ENCODE peak calls at places on chromosome 19, in five cellular contexts. I is SK-N-MC; P is CD8-positive, alpha-beta T cell; X is IMR-90; Y is PC-9. F is an unnamed sample.

GRCh38 chr19:55642153-55643002 is 1.1 kb upstream of the ZNF581 start:
- DNase-seq in X (no peak), P (peak), Y (no peak), I (no peak), F (no peak)

GRCh38 chr19:17001603-17002183 is 24.9 kb downstream of the CPAMD8 start:
- DNase-seq in P (peak), I (no peak), X (no peak), Y (no peak), F (no peak)

GRCh38 chr19:11203194-11204075 is 6.1 kb upstream of the KANK2 start:
- DNase-seq in Y (peak), P (peak), X (peak), I (no peak), F (peak)

GRCh38 chr19:38424272-38424671 is 1.7 kb downstream of the RASGRP4 start:
- DNase-seq in X (no peak), Y (no peak), I (no peak), P (no peak), F (no peak)

GRCh38 chr19:55537741-55538111 is 793 bp upstream of the SBK2 start:
- DNase-seq in X (peak), P (no peak), I (no peak), Y (no peak), F (no peak)

GRCh38 chr19:29086182-29086581 is 126.8 kb downstream of the UQCRFS1 start:
- DNase-seq in I (no peak), X (no peak), P (no peak), Y (no peak), F (no peak)

GRCh38 chr19:38686530-38686888 is 39.1 kb downstream of the ACTN4 start:
- DNase-seq in I (no peak), Y (no peak), X (no peak), P (no peak), F (no peak)

GRCh38 chr19:9799162-9799561 is 19.7 kb downstream of the FBXL12 start:
- DNase-seq in P (no peak), Y (no peak), X (no peak), I (no peak), F (no peak)

GRCh38 chr19:11265785-11266236 is 3.5 kb upstream of the DOCK6 start:
- DNase-seq in Y (peak), I (no peak), P (no peak), X (no peak), F (no peak)

GRCh38 chr19:441213-441823 is 19.5 kb downstream of the SHC2 start:
- DNase-seq in P (no peak), Y (no peak), X (no peak), I (no peak), F (no peak)

DNA sequence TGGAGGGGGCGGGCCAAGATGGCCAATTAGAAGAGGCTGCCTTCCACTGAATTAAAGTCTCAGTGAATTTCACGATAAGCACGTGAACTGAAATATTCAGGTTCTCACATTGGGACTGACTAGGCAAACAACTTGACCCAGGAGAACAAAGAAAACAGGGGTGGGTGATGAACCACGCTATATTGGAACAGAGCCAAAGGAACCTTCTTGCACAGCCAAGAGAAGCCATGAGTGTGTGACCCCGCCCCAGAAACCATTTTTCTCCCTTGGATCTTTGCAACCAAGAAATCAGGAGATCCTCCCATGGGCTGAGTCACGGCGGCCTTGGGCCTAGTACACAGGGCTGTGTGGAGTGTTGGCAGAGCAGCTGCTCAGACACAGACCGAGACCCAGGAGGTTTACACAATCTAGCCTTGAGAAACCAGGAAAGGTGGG is 36.8 kb downstream of the ERICH4 start:
- DNase-seq in I (no peak), Y (no peak), P (no peak), X (no peak), F (no peak)
- H3K4me3 ChIP-seq in I (no peak), Y (no peak), P (no peak), X (no peak), F (no peak)

DNA sequence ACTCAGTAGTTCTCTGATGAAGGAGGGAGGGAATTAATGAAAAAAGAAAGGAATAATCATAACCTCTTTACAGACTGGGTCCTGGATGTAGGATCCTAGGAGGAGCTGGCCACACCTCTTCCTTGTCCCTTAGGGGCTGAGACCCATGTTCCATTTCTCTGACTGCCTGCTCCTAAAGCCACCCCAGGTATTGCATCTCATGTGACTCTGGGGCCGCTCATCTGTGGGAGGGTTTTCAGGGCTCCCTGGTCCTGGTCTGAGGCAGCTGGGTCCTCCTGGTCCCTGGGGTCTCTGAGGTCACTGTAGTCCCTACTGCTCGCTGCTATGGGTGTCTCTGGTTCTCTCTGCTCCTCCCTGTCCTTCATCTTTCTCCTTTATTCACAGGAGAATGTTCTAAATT is 2.9 kb downstream of the CEACAM21 start:
- DNase-seq in X (no peak), I (no peak), Y (no peak), P (no peak), F (no peak)
- H3K27ac ChIP-seq in X (no peak), I (no peak), Y (no peak), P (no peak), F (no peak)

GRCh38 chr19:53068199-53068598 is 23.7 kb downstream of the ERVV-2 start:
- DNase-seq in P (no peak), Y (no peak), X (no peak), I (no peak), F (no peak)
- H3K4me3 ChIP-seq in P (peak), Y (peak), X (no peak), I (no peak), F (no peak)

DNA sequence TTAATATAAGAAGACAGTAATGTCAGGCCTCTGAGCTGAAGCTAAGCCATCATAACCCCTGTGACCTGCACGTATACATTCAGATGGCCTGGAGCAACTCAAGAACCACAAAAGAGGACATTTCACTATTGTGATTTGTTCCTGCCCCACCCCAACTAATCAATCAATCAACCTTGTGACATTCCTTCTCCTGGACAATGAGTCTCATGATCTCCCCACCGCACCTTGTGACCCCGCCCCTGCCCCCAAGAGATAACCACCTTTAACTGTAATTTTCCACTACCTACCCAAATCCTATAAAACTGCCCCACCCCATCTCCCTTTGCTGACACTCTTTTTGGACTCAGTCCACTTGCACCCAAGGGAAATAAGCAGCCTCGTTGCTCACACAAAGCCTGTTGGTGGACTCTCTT is 14.1 kb downstream of the CD70 start:
- DNase-seq in I (no peak), Y (peak), P (no peak), X (no peak), F (no peak)
- H3K27ac ChIP-seq in I (no peak), Y (peak), P (no peak), X (no peak), F (peak)

DNA sequence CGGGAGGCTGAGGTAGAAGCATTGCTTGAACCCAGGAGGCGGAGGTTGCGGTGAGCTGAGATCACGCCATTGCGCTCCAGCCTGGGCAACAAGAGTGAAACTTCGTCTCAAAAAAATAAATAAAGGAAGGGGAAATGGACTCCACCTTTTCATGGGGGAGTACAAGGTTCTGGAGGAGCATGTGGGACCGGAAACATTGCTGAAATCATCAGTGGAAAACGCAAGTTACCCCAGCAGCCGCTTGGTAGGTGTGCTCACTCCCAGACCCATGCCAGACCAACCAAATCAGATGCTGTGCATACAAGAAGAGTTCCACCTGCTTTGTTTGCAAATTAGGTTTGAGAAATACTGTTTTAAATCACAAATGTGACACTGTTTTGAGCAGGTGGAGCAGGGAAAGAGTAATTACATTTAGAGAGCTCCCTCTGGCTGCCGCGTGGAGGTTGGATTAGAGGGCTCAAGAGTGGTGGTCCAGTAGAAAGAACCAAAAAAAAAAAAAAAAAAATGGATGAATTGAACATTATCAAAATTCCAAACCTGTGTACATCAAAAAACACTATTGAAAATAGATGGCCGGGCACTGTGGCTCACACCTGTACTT is 4.9 kb downstream of the ERICH4 start:
- DNase-seq in I (no peak), P (no peak), Y (no peak), X (no peak), F (no peak)
- H3K4me3 ChIP-seq in I (no peak), P (no peak), Y (no peak), X (no peak), F (no peak)

GRCh38 chr19:35138305-35138799 is 272 bp upstream of the FXYD1 start:
- DNase-seq in X (no peak), P (no peak), Y (no peak), I (no peak), F (no peak)

GRCh38 chr19:35139618-35139943 is 957 bp downstream of the FXYD1 start:
- DNase-seq in Y (no peak), I (no peak), X (no peak), P (no peak), F (no peak)

GRCh38 chr19:35141627-35142401 is 1.2 kb upstream of the FXYD7 start:
- DNase-seq in P (no peak), I (no peak), Y (no peak), X (no peak), F (no peak)

GRCh38 chr19:35140898-35141626 is 2.0 kb upstream of the FXYD7 start:
- DNase-seq in I (no peak), X (peak), Y (peak), P (peak), F (peak)

DNA sequence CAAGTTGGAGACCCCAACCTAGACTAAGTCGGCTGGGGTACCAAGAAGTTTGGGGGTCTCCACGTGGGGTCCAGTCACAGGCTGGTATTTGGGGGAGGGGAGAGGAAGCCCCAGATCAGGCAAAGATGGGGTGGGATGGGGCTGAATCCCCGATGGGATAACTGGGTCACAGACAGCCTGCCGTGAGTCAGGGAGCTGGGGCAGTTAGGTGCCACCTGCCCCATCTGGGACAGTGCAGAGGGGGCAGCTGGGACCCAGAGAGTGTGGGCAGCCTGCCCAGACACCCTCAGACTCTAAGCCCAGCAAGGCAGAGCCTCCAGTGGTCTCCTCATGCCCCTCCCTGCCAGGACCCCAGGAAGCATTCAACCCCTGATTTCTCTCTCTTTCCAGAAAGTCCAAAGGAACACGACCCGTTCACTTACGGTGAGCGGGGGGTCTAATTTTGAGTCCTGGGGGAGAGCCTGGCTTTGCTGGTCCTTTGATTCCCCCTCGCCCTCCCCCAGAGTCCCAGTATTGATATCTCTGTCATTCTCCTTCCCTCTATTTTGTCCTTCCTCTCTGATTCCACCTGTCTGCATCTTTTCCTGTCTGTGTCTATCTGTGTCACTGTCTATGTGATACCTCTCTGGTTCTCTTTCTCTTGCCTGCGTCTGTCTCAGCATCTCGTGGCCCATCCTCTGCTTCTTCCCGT is 1.7 kb downstream of the FXYD1 start:
- DNase-seq in I (no peak), P (no peak), X (no peak), Y (no peak), F (no peak)
- H3K27ac ChIP-seq in I (no peak), P (no peak), X (no peak), Y (no peak), F (no peak)

GRCh38 chr19:1468274-1469199 is 10.5 kb downstream of the C19orf25 start:
- DNase-seq in X (peak), P (no peak), I (no peak), Y (no peak), F (no peak)
- H3K4me3 ChIP-seq in X (no peak), P (peak), I (peak), Y (no peak), F (peak)

GRCh38 chr19:49860716-49861100 is 6.7 kb downstream of the PNKP start:
- DNase-seq in P (no peak), I (no peak), Y (no peak), X (no peak), F (no peak)

GRCh38 chr19:49859838-49860715 is 7.3 kb downstream of the PNKP start:
- DNase-seq in X (no peak), I (no peak), Y (no peak), P (no peak), F (no peak)

GRCh38 chr19:49862411-49863253 is 4.7 kb downstream of the PNKP start:
- DNase-seq in I (no peak), Y (no peak), X (no peak), P (no peak), F (no peak)

GRCh38 chr19:49861541-49862410 is 5.6 kb downstream of the PNKP start:
- DNase-seq in P (no peak), Y (no peak), X (no peak), I (no peak), F (no peak)

DNA sequence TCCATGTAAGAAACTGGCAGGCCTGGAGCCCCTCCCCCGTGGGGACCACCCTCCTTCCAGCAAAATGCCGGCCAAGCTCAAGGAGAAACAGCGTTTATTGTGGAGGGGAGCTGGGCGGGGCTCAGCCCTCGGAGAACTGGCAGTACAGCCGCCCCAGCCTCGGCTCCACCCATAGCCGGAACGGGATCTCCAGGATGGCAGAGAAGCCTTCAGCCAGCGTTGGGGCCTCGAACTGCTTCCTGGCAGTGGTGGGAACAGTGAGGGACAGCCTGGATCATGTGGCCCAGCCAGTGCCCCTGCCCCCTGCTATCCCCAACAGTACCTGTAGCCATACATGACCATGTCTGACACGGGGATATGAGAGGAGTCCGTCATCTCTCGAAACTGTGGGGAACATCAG is 6.2 kb downstream of the PNKP start:
- DNase-seq in I (no peak), X (no peak), Y (no peak), P (no peak), F (no peak)
- H3K27ac ChIP-seq in I (peak), X (no peak), Y (no peak), P (no peak), F (no peak)

DNA sequence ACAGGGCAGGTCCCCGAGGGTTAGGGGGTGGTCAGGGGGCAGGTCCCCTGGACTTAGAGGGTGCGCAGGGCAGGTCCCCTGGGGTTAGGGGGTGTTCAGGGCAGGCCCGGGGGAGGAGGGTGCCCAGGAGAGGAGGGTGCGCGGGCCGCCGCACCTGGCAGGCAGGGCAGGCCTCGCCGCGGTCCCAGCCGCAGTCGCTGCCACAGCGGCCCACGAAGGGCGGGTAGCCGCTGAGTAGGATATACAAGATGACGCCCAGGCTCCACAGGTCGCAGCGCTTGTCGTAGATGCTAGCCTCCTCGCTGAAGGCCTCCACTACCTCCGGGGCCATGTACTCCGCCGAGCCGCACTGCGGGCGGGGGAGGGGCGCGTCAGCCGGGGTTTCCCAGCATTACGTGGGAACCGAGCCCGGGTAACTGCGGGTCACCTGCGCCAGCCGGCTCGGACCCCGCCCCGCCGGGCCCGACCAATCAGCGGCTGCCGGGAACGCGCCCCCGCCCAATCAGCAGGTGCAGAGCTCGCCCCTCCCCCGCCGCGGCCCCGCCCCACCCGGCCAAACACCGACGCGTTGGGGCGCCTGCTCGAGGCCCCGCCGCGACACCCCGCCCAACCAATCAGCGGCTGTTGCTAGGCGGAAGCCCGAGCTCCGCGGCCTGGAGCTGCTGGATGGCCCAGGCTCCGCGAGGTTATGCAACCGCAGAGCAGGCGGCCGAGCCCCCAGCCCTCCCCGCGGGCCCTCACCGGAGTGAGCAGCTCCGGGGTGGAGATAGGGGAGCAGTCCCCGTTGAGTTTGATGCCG is 9.2 kb downstream of the MKNK2 start:
- DNase-seq in P (peak), I (no peak), X (peak), Y (no peak), F (peak)
- H3K4me3 ChIP-seq in P (peak), I (peak), X (no peak), Y (no peak), F (no peak)

GRCh38 chr19:40521276-40521675 is 54.5 kb downstream of the SPTBN4 start:
- DNase-seq in P (no peak), X (peak), Y (no peak), I (no peak), F (no peak)
- H3K27ac ChIP-seq in P (no peak), X (no peak), Y (no peak), I (no peak), F (no peak)